ENCODE peak calls at places on chromosomes 2 and 18, in nine cellular contexts. J is esophagus muscularis mucosa, W is GM23338, V is transverse colon, Z is astrocyte, X is tibial artery, U is fibroblast of mammary gland, L is hepatocyte, Y is fibroblast of villous mesenchyme. C is an unnamed sample.

GRCh38 chr2:157413342-157414035 is 30.4 kb downstream of the CYTIP start:
- DNase-seq in V (no peak), U (no peak), L (no peak), J (no peak), Z (no peak), Y (no peak), X (no peak), W (no peak), C (no peak)

GRCh38 chr2:105085525-105085924 is 47.7 kb downstream of the MRPS9 start:
- DNase-seq in J (no peak), Z (no peak), V (no peak), X (no peak), W (no peak), L (no peak), Y (no peak), U (peak; percentile 4), C (peak; percentile 73)

GRCh38 chr2:102632380-102633175 is 13.2 kb downstream of the SLC9A2 start:
- DNase-seq in X (no peak), U (no peak), V (no peak), W (peak; percentile 36), L (no peak), Z (no peak), J (no peak), Y (no peak), C (peak; percentile 75)

GRCh38 chr2:182088681-182089333 is 103.2 kb downstream of the PPP1R1C start:
- DNase-seq in W (no peak), U (no peak), V (no peak), Y (no peak), L (no peak), Z (no peak), X (no peak), J (no peak), C (no peak)

GRCh38 chr18:59059140-59059539 is 80.5 kb upstream of the SEC11C start:
- DNase-seq in Y (no peak), Z (no peak), W (no peak), U (no peak), L (no peak), V (no peak), X (no peak), J (no peak), C (peak; percentile 24)

GRCh38 chr18:66560092-66560491 is 43.8 kb downstream of the CDH19 start:
- DNase-seq in L (peak; percentile 25), W (peak; percentile 47), J (no peak), U (peak; percentile 8), Z (peak; percentile 6), V (no peak), Y (no peak), X (no peak), C (peak; percentile 64)

GRCh38 chr2:53437371-53437770 is 330.2 kb upstream of the CHAC2 start:
- DNase-seq in W (no peak), Z (peak; percentile 49), Y (peak; percentile 11), X (no peak), J (no peak), V (no peak), L (no peak), U (peak; percentile 15), C (peak; percentile 32)

GRCh38 chr2:151381266-151381665 is 23.9 kb downstream of the TNFAIP6 start:
- DNase-seq in Z (peak; percentile 61), W (no peak), V (no peak), Y (peak; percentile 76), J (no peak), U (peak; percentile 54), X (no peak), L (no peak), C (no peak)

GRCh38 chr2:127953128-127953718 is 67.5 kb upstream of the AMMECR1L start:
- DNase-seq in X (peak; percentile 54), J (no peak), Y (no peak), Z (no peak), U (peak; percentile 38), V (peak; percentile 56), L (peak; percentile 24), W (no peak), C (no peak)

GRCh38 chr18:58649966-58650816 is 21.1 kb upstream of the MALT1 start:
- DNase-seq in U (no peak), J (no peak), L (no peak), Y (peak; percentile 87), W (no peak), Z (no peak), V (no peak), X (no peak), C (no peak)

GRCh38 chr2:182784777-182785176 is 68.7 kb downstream of the DNAJC10 start:
- DNase-seq in J (no peak), W (peak; percentile 64), X (no peak), U (peak; percentile 57), V (no peak), Z (peak; percentile 25), L (peak; percentile 50), Y (peak; percentile 61), C (peak; percentile 49)

GRCh38 chr18:48819781-48820482 is 130.8 kb downstream of the SMAD7 start:
- DNase-seq in V (peak; percentile 6), W (no peak), X (peak; percentile 5), Y (no peak), U (no peak), L (no peak), Z (no peak), J (no peak), C (no peak)

GRCh38 chr2:221574231-221574570 is 2.1 kb upstream of the EPHA4 start:
- DNase-seq in L (no peak), V (no peak), J (no peak), Z (no peak), Y (no peak), X (no peak), W (no peak), U (no peak), C (no peak)

GRCh38 chr2:160407393-160408204 is 86.0 kb downstream of the RBMS1 start:
- DNase-seq in X (peak; percentile 44), J (no peak), Z (peak; percentile 57), V (peak; percentile 46), Y (peak; percentile 66), U (no peak), W (peak; percentile 88), L (peak; percentile 82), C (no peak)

GRCh38 chr2:240294514-240294913 is 140.9 kb upstream of the GPC1 start:
- DNase-seq in U (no peak), V (no peak), W (no peak), J (peak; percentile 89), Z (no peak), L (no peak), Y (no peak), X (no peak), C (no peak)

DNA sequence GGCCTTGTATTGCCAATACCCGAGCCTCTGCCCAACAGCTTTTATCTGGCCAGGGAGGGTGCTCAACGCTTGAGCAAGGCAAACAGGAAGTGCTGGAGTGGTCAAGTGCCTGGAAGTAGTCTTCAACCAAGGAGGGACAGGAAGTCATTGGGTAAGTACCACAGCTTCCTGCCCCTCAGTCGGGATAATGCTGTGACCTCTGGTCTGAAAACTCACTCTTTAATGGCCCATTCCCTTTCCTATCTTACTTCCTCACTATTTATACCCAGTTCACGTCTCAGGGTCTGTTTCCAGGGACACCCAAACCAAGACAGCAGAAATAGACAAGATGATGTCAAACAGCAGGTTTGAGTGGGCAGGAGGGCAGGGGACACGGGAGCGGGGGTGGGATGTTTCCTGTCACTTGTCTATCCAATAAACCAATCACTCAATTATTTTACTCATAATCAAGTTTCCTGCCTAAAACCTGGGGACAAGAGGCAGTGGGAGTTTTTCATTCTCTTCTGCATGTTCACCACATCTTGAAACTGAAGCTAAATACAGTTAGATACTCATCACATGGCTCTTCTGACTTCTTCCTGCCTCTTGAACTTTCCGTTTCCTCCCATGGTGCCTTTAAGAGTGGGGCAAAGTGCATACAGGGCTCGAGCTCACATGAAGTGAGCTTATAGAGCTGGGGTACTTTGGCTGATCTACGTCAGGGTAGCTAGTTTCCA is 68.9 kb upstream of the CAB39 start:
- DNase-seq in X (peak; percentile 71), U (no peak), L (no peak), W (no peak), V (no peak), Y (no peak), Z (no peak), J (no peak), C (no peak)
- H3K4me3 ChIP-seq in X (no peak overlapping the region), U (no peak overlapping the region), L (no peak overlapping the region), W (no peak overlapping the region), V (no peak overlapping the region), Y (no peak overlapping the region), Z (no peak overlapping the region), J (no peak overlapping the region), C (no peak overlapping the region)

DNA sequence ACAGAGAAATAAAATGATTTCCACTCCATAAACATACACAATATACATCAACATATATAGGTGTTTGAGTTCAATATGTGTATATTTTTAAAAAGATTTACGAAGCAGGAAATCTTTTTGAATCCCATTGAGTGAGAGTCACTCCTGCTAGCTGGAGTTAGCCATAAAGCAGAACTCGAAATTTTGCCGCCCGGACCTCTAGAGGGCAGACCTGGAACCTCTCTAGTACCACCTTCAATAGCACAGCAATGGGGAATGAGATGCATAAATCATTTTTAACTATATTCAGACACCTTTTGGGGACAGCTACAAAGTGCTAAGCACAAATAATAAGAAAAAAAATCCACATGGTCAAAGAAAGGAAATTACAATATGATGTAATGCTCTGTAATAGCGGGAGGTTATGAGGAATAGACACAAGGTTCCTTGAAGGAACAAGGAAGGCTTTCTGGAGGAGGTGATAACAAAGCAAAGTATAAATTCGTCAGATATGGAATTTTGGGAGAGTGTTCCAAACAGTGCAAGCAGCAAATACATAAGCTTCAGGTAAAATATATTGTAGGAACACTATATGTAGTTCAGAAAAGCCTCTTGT is 533.4 kb downstream of the ERBB4 start:
- DNase-seq in Z (peak; percentile 5), J (no peak), L (peak; percentile 64), U (peak; percentile 39), W (peak; percentile 73), X (no peak), V (no peak), Y (peak; percentile 4), C (peak; percentile 49)
- TF ChIP-seq CTCF in Z (peak; percentile 53), J (no peak), L (peak; percentile 57), U (peak; percentile 63), W (peak; percentile 71), X (no peak), V (no peak), Y (peak; percentile 22), C (peak; percentile 62)

DNA sequence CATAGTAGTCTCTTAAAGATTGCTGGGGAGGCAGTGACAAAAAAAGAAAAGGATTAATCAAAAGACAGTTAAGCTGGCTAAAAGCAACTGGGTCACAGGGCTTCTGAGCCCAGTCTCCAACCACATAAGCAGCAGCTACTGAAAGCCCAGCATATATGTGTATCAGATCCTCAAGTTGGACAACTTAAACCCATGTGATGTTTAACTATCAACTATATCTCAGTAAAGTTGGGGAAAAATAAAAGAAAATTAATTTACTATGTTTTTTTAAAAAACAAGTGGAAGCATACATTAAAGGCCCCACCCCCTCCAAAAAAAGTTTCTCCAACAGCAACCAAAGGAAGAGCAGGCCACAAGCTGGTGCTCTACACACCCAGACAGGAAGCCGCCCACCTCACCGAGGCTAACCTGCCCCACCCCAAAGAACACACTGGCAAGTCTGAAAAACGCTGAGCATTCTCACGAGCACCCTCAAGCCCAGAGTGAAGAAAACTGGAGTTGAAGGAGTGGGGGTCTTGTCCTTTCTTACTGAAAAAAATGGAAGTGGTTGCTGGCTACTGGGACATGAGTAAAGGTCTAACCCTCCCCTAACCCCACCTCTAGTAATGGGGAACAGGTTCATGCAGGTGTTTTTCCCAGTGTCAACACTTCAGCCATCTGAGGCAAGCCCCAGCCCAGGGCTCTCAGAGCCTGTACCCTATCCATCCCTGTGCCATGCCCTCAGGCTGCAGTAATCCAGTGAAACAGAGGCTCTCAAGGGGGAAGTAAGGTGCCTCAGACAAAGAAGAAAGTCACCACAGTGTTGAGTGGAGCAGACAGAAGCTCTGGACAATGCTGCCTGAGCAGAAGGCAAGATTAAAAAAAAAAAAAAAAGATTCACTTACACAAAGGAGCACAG is 106.3 kb downstream of the GYPC start:
- DNase-seq in L (no peak), Z (no peak), J (no peak), V (no peak), W (no peak), X (no peak), U (no peak), Y (no peak), C (no peak)
- H3K4me3 ChIP-seq in L (no peak overlapping the region), Z (no peak overlapping the region), J (no peak overlapping the region), V (no peak overlapping the region), W (no peak overlapping the region), X (no peak overlapping the region), U (no peak overlapping the region), Y (no peak overlapping the region), C (no peak overlapping the region)

GRCh38 chr2:14292964-14293363 is 339.6 kb upstream of the LRATD1 start:
- DNase-seq in V (no peak), W (no peak), Y (no peak), U (no peak), Z (no peak), X (no peak), L (no peak), J (no peak), C (no peak)
- TF ChIP-seq CTCF in V (no peak), W (no peak), Y (no peak), U (no peak), Z (no peak), X (no peak), L (no peak), J (no peak), C (no peak)